ENCODE peak calls at places on chromosomes 7 and 10, in seven cellular contexts. Q is SW480; T is neural progenitor cell; J is stimulated activated naive CD8-positive, alpha-beta T cell treated with anti-CD3 and anti-CD28 coated beads, Interleukin-15, Interleukin-2, amounts not matched to agents 100 U/mL and 50 U/mL, for 24 hours; R is stomach; K is RKO; C is Kasumi-1. B is an unnamed sample.

GRCh38 chr10:101219137-101219945 is 9.9 kb downstream of the LBX1 start:
- DNase-seq in Q (no peak), T (no peak), J (no peak), R (no peak), K (no peak), C (no peak), B (no peak)

GRCh38 chr7:27248427-27248806 is 5.8 kb downstream of the EVX1 start:
- DNase-seq in Q (no peak), T (no peak), J (no peak), R (no peak), K (no peak), C (no peak), B (no peak)

GRCh38 chr10:121490906-121491519 is 107.2 kb downstream of the FGFR2 start:
- DNase-seq in Q (no peak), T (no peak), J (no peak), R (no peak), K (no peak), C (no peak), B (no peak)

GRCh38 chr10:110944997-110945396 is 25.6 kb downstream of the SHOC2 start:
- DNase-seq in Q (no peak), T (no peak), J (no peak), R (no peak), K (no peak), C (no peak), B (peak; percentile 58)

GRCh38 chr10:126429275-126429674 is 41.0 kb upstream of the ADAM12 start:
- DNase-seq in Q (no peak), T (no peak), J (no peak), R (no peak), K (no peak), C (no peak), B (no peak)

GRCh38 chr10:35409094-35409582 is 72.8 kb downstream of the CCNY start:
- DNase-seq in Q (peak; percentile 57), T (no peak), J (peak; percentile 10), R (no peak), K (peak; percentile 81), C (peak; percentile 76), B (peak; percentile 90)

GRCh38 chr7:77684030-77684429 is 12.2 kb upstream of the RSBN1L start:
- DNase-seq in Q (no peak), T (peak; percentile 32), J (no peak), R (no peak), K (no peak), C (no peak), B (no peak)

GRCh38 chr7:120060283-120060682 is 212.7 kb upstream of the KCND2 start:
- DNase-seq in Q (no peak), T (no peak), J (no peak), R (no peak), K (no peak), C (peak; percentile 49), B (peak; percentile 92)

GRCh38 chr7:30983042-30983913 is 19.5 kb downstream of the GHRHR start:
- DNase-seq in Q (peak; percentile 70), T (peak; percentile 94), J (peak; percentile 84), R (peak; percentile 85), K (peak; percentile 71), C (peak; percentile 83), B (peak; percentile 54)

GRCh38 chr7:113394856-113395255 is 276.5 kb upstream of the SMIM30 start:
- DNase-seq in Q (peak; percentile 18), T (peak; percentile 45), J (no peak), R (no peak), K (no peak), C (no peak), B (no peak)

GRCh38 chr10:119595715-119596515 is 849 bp downstream of the TIAL1 start:
- DNase-seq in Q (peak; percentile 32), T (peak; percentile 35), J (peak; percentile 80), R (peak; percentile 34), K (peak; percentile 69), C (peak; percentile 58), B (peak; percentile 15)

GRCh38 chr10:77571490-77571889 is 66.1 kb downstream of the KCNMA1 start:
- DNase-seq in Q (no peak), T (no peak), J (no peak), R (peak; percentile 36), K (no peak), C (no peak), B (no peak)

GRCh38 chr7:98568891-98569290 is 48.2 kb upstream of the NPTX2 start:
- DNase-seq in Q (no peak), T (no peak), J (no peak), R (no peak), K (no peak), C (no peak), B (no peak)

GRCh38 chr7:91634485-91635177 is 245.9 kb downstream of the MTERF1 start:
- DNase-seq in Q (no peak), T (no peak), J (no peak), R (no peak), K (no peak), C (no peak), B (no peak)

GRCh38 chr7:42617071-42617705 is 294.7 kb downstream of the C7orf25 start:
- DNase-seq in Q (no peak), T (peak; percentile 9), J (no peak), R (no peak), K (no peak), C (no peak), B (no peak)

GRCh38 chr10:88164471-88164870 is 301.0 kb downstream of the PTEN start:
- DNase-seq in Q (no peak), T (no peak), J (no peak), R (no peak), K (no peak), C (no peak), B (no peak)

GRCh38 chr10:77649333-77650331 is 12.0 kb upstream of the KCNMA1 start:
- DNase-seq in Q (no peak), T (peak; percentile 6), J (no peak), R (no peak), K (no peak), C (no peak), B (peak; percentile 22)

GRCh38 chr10:88045544-88046415 is 182.4 kb downstream of the PTEN start:
- DNase-seq in Q (no peak), T (no peak), J (no peak), R (no peak), K (no peak), C (peak; percentile 87), B (peak; percentile 95)

GRCh38 chr7:23431596-23432284 is 38.6 kb downstream of the IGF2BP3 start:
- DNase-seq in Q (peak; percentile 35), T (no peak), J (no peak), R (no peak), K (no peak), C (no peak), B (no peak)

GRCh38 chr10:122117475-122117874 is 128.5 kb downstream of the TACC2 start:
- DNase-seq in Q (no peak), T (no peak), J (no peak), R (no peak), K (no peak), C (no peak), B (no peak)

GRCh38 chr10:30557884-30558283 is 71.7 kb downstream of the LYZL2 start:
- DNase-seq in Q (peak; percentile 37), T (no peak), J (no peak), R (no peak), K (no peak), C (no peak), B (no peak)

GRCh38 chr10:68284597-68284996 is 47.3 kb upstream of the HNRNPH3 start:
- DNase-seq in Q (no peak), T (peak; percentile 58), J (no peak), R (no peak), K (no peak), C (no peak), B (no peak)

GRCh38 chr10:28250358-28250757 is 52.5 kb downstream of the MPP7 start:
- DNase-seq in Q (no peak), T (no peak), J (no peak), R (no peak), K (no peak), C (no peak), B (no peak)

GRCh38 chr7:66281678-66282593 is 76.8 kb downstream of the TPST1 start:
- DNase-seq in Q (no peak), T (no peak), J (no peak), R (no peak), K (no peak), C (peak; percentile 88), B (no peak)

GRCh38 chr7:122135275-122135674 is 8.8 kb downstream of the AASS start:
- DNase-seq in Q (no peak), T (no peak), J (no peak), R (no peak), K (no peak), C (no peak), B (no peak)

B was measured in MV-4-11.